ENCODE peak calls at places on chromosomes 3 and 15, in five cellular contexts. One of them, this sample, is unnamed.

GRCh38 chr3:172094621-172095557 is 55.5 kb downstream of the FNDC3B start:
- DNase-seq in foreskin fibroblast: peak
- DNase-seq in WERI-Rb-1: peak
- DNase-seq in amniotic stem cell: no peak
- DNase-seq in stimulated activated CD4-positive, alpha-beta T cell treated with anti-CD3 and anti-CD28 coated beads, Interleukin-2, amount 100 ng/mL, for 4 hours: no peak
- DNase-seq in this sample: peak

GRCh38 chr3:50450135-50450911 is 53.1 kb downstream of the CACNA2D2 start:
- DNase-seq in stimulated activated CD4-positive, alpha-beta T cell treated with anti-CD3 and anti-CD28 coated beads, Interleukin-2, amount 100 ng/mL, for 4 hours: peak
- DNase-seq in foreskin fibroblast: no peak
- DNase-seq in WERI-Rb-1: peak
- DNase-seq in amniotic stem cell: no peak
- DNase-seq in this sample: no peak

GRCh38 chr15:57436166-57436565 is 59.9 kb downstream of the CGNL1 start:
- DNase-seq in WERI-Rb-1: peak
- DNase-seq in foreskin fibroblast: no peak
- DNase-seq in stimulated activated CD4-positive, alpha-beta T cell treated with anti-CD3 and anti-CD28 coated beads, Interleukin-2, amount 100 ng/mL, for 4 hours: no peak
- DNase-seq in amniotic stem cell: no peak
- DNase-seq in this sample: peak

GRCh38 chr15:65305144-65305758 is 774 bp downstream of the RNU5B-1 start:
- DNase-seq in stimulated activated CD4-positive, alpha-beta T cell treated with anti-CD3 and anti-CD28 coated beads, Interleukin-2, amount 100 ng/mL, for 4 hours: no peak
- DNase-seq in foreskin fibroblast: no peak
- DNase-seq in WERI-Rb-1: peak
- DNase-seq in amniotic stem cell: no peak
- DNase-seq in this sample: no peak

GRCh38 chr15:84685304-84685703 is 27.3 kb upstream of the NMB start:
- DNase-seq in WERI-Rb-1: peak
- DNase-seq in foreskin fibroblast: peak
- DNase-seq in stimulated activated CD4-positive, alpha-beta T cell treated with anti-CD3 and anti-CD28 coated beads, Interleukin-2, amount 100 ng/mL, for 4 hours: no peak
- DNase-seq in amniotic stem cell: peak
- DNase-seq in this sample: peak

GRCh38 chr3:16601539-16602005 is 3.7 kb downstream of the DAZL start:
- DNase-seq in WERI-Rb-1: no peak
- DNase-seq in amniotic stem cell: no peak
- DNase-seq in stimulated activated CD4-positive, alpha-beta T cell treated with anti-CD3 and anti-CD28 coated beads, Interleukin-2, amount 100 ng/mL, for 4 hours: no peak
- DNase-seq in foreskin fibroblast: no peak
- DNase-seq in this sample: no peak

GRCh38 chr15:58951388-58952060 is 18.0 kb upstream of the SLTM start:
- DNase-seq in stimulated activated CD4-positive, alpha-beta T cell treated with anti-CD3 and anti-CD28 coated beads, Interleukin-2, amount 100 ng/mL, for 4 hours: no peak
- DNase-seq in WERI-Rb-1: no peak
- DNase-seq in foreskin fibroblast: peak
- DNase-seq in amniotic stem cell: peak
- DNase-seq in this sample: no peak

GRCh38 chr3:100971776-100972175 is 21.4 kb downstream of the ABI3BP start:
- DNase-seq in stimulated activated CD4-positive, alpha-beta T cell treated with anti-CD3 and anti-CD28 coated beads, Interleukin-2, amount 100 ng/mL, for 4 hours: no peak
- DNase-seq in amniotic stem cell: no peak
- DNase-seq in foreskin fibroblast: no peak
- DNase-seq in WERI-Rb-1: no peak
- DNase-seq in this sample: no peak

GRCh38 chr3:157785071-157785826 is 282.0 kb upstream of the VEPH1 start:
- DNase-seq in stimulated activated CD4-positive, alpha-beta T cell treated with anti-CD3 and anti-CD28 coated beads, Interleukin-2, amount 100 ng/mL, for 4 hours: no peak
- DNase-seq in foreskin fibroblast: peak
- DNase-seq in amniotic stem cell: peak
- DNase-seq in WERI-Rb-1: no peak
- DNase-seq in this sample: no peak

GRCh38 chr15:57994468-57995154 is 70.9 kb downstream of the ALDH1A2 start:
- DNase-seq in foreskin fibroblast: peak
- DNase-seq in WERI-Rb-1: no peak
- DNase-seq in stimulated activated CD4-positive, alpha-beta T cell treated with anti-CD3 and anti-CD28 coated beads, Interleukin-2, amount 100 ng/mL, for 4 hours: no peak
- DNase-seq in amniotic stem cell: no peak
- DNase-seq in this sample: no peak

GRCh38 chr3:111864821-111865656 is 6.0 kb downstream of the PHLDB2 start:
- DNase-seq in foreskin fibroblast: peak
- DNase-seq in stimulated activated CD4-positive, alpha-beta T cell treated with anti-CD3 and anti-CD28 coated beads, Interleukin-2, amount 100 ng/mL, for 4 hours: no peak
- DNase-seq in WERI-Rb-1: no peak
- DNase-seq in amniotic stem cell: peak
- DNase-seq in this sample: no peak

GRCh38 chr15:77144028-77144427 is 73.1 kb upstream of the TSPAN3 start:
- DNase-seq in stimulated activated CD4-positive, alpha-beta T cell treated with anti-CD3 and anti-CD28 coated beads, Interleukin-2, amount 100 ng/mL, for 4 hours: no peak
- DNase-seq in amniotic stem cell: peak
- DNase-seq in foreskin fibroblast: peak
- DNase-seq in WERI-Rb-1: no peak
- DNase-seq in this sample: no peak

GRCh38 chr15:98873441-98874218 is 134.0 kb downstream of the PGPEP1L start:
- DNase-seq in stimulated activated CD4-positive, alpha-beta T cell treated with anti-CD3 and anti-CD28 coated beads, Interleukin-2, amount 100 ng/mL, for 4 hours: no peak
- DNase-seq in amniotic stem cell: peak
- DNase-seq in foreskin fibroblast: peak
- DNase-seq in WERI-Rb-1: no peak
- DNase-seq in this sample: no peak

GRCh38 chr3:167318306-167318705 is 61.8 kb downstream of the ZBBX start:
- DNase-seq in amniotic stem cell: no peak
- DNase-seq in WERI-Rb-1: no peak
- DNase-seq in stimulated activated CD4-positive, alpha-beta T cell treated with anti-CD3 and anti-CD28 coated beads, Interleukin-2, amount 100 ng/mL, for 4 hours: no peak
- DNase-seq in foreskin fibroblast: no peak
- DNase-seq in this sample: no peak

GRCh38 chr3:64225695-64226499 is 631 bp upstream of the PRICKLE2 start:
- DNase-seq in amniotic stem cell: no peak
- DNase-seq in stimulated activated CD4-positive, alpha-beta T cell treated with anti-CD3 and anti-CD28 coated beads, Interleukin-2, amount 100 ng/mL, for 4 hours: no peak
- DNase-seq in WERI-Rb-1: no peak
- DNase-seq in foreskin fibroblast: peak
- DNase-seq in this sample: no peak

GRCh38 chr15:88497109-88497761 is 29.7 kb downstream of the MRPS11 start:
- DNase-seq in WERI-Rb-1: no peak
- DNase-seq in foreskin fibroblast: no peak
- DNase-seq in amniotic stem cell: no peak
- DNase-seq in stimulated activated CD4-positive, alpha-beta T cell treated with anti-CD3 and anti-CD28 coated beads, Interleukin-2, amount 100 ng/mL, for 4 hours: no peak
- DNase-seq in this sample: no peak

GRCh38 chr15:25410649-25411048 is 28.2 kb downstream of the UBE3A start:
- DNase-seq in stimulated activated CD4-positive, alpha-beta T cell treated with anti-CD3 and anti-CD28 coated beads, Interleukin-2, amount 100 ng/mL, for 4 hours: no peak
- DNase-seq in WERI-Rb-1: no peak
- DNase-seq in foreskin fibroblast: peak
- DNase-seq in amniotic stem cell: no peak
- DNase-seq in this sample: no peak

GRCh38 chr3:42503957-42504333 is 1.5 kb downstream of the VIPR1 start:
- DNase-seq in foreskin fibroblast: no peak
- DNase-seq in WERI-Rb-1: peak
- DNase-seq in amniotic stem cell: no peak
- DNase-seq in stimulated activated CD4-positive, alpha-beta T cell treated with anti-CD3 and anti-CD28 coated beads, Interleukin-2, amount 100 ng/mL, for 4 hours: no peak
- DNase-seq in this sample: no peak

GRCh38 chr15:101474983-101475382 is 14.5 kb downstream of the PCSK6 start:
- DNase-seq in stimulated activated CD4-positive, alpha-beta T cell treated with anti-CD3 and anti-CD28 coated beads, Interleukin-2, amount 100 ng/mL, for 4 hours: no peak
- DNase-seq in amniotic stem cell: no peak
- DNase-seq in WERI-Rb-1: no peak
- DNase-seq in foreskin fibroblast: no peak
- DNase-seq in this sample: no peak